ENCODE peak calls at places on chromosomes 12 and 14, in six cellular contexts. P is NCI-H1105; L is activated T-helper 1 cell treated with anti-CD3 and anti-CD28 coated beads, Interleukin-2, amount 50 U/mL, for 16 hours; W is posterior vena cava; J is HS-5; R is hypothalamus. A is an unnamed sample.

GRCh38 chr14:75091251-75091650 is 21.8 kb downstream of the ZC2HC1C start:
- DNase-seq in P (no peak), L (no peak), W (no peak), J (no peak), R (no peak), A (no peak)

GRCh38 chr12:92244036-92244435 is 98.4 kb upstream of the BTG1 start:
- DNase-seq in P (no peak), L (no peak), W (no peak), J (no peak), R (no peak), A (no peak)

GRCh38 chr14:45467023-45467422 is 214.0 kb upstream of the MIS18BP1 start:
- DNase-seq in P (no peak), L (no peak), W (no peak), J (no peak), R (no peak), A (no peak)

GRCh38 chr12:54352022-54352531 is 12.2 kb downstream of the GPR84 start:
- DNase-seq in P (peak), L (no peak), W (no peak), J (no peak), R (peak), A (peak)

GRCh38 chr12:84929486-84929885 is 16.9 kb upstream of the SLC6A15 start:
- DNase-seq in P (no peak), L (no peak), W (no peak), J (no peak), R (no peak), A (no peak)

GRCh38 chr12:96578526-96579125 is 89.2 kb downstream of the CFAP54 start:
- DNase-seq in P (peak), L (no peak), W (no peak), J (peak), R (no peak), A (peak)

GRCh38 chr14:99252443-99252939 is 19.5 kb downstream of the BCL11B start:
- DNase-seq in P (no peak), L (no peak), W (no peak), J (no peak), R (no peak), A (no peak)

GRCh38 chr12:125533434-125534029 is 468.3 kb downstream of the AACS start:
- DNase-seq in P (peak), L (no peak), W (no peak), J (no peak), R (peak), A (peak)

GRCh38 chr14:90836692-90837063 is 20.4 kb upstream of the TTC7B start:
- DNase-seq in P (no peak), L (no peak), W (peak), J (no peak), R (no peak), A (no peak)

GRCh38 chr12:43011383-43011926 is 421.9 kb upstream of the PRICKLE1 start:
- DNase-seq in P (no peak), L (no peak), W (no peak), J (no peak), R (no peak), A (no peak)

A was measured in NCI-H2227 treated with DMSO at 0.1 percent for 48 hours.